ENCODE peak calls at places on chromosomes 5 and 9, in five cellular contexts. P is uterus; B is effector memory CD4-positive, alpha-beta T cell; S is breast epithelium; T is prostate gland. F is an unnamed sample. For H3K27me3, the result is how much of the 10 kb centered on the place peaks cover.

GRCh38 chr5:9543266-9543925 is 2.5 kb downstream of the SEMA5A start:
- DNase-seq in P (no peak), B (no peak), S (no peak), T (no peak), F (no peak)

GRCh38 chr9:14654932-14655331 is 38.3 kb downstream of the ZDHHC21 start:
- DNase-seq in P (no peak), B (no peak), S (no peak), T (no peak), F (no peak)

GRCh38 chr5:53422539-53422938 is 57.9 kb upstream of the FST start:
- DNase-seq in P (no peak), B (no peak), S (no peak), T (no peak), F (no peak)

GRCh38 chr5:150599281-150599680 is 41.2 kb upstream of the SYNPO start:
- DNase-seq in P (no peak), B (no peak), S (no peak), T (no peak), F (peak)

GRCh38 chr9:35651964-35652828 is 1.5 kb upstream of the SIT1 start:
- DNase-seq in P (no peak), B (no peak), S (no peak), T (no peak), F (no peak)

GRCh38 chr9:126507318-126508109 is 106.2 kb upstream of the LMX1B start:
- DNase-seq in P (no peak), B (no peak), S (no peak), T (no peak), F (peak)

GRCh38 chr5:43804041-43804440 is 201.1 kb downstream of the NNT start:
- DNase-seq in P (no peak), B (no peak), S (no peak), T (no peak), F (no peak)

GRCh38 chr9:5621327-5621726 is 7.6 kb upstream of the RIC1 start:
- DNase-seq in P (no peak), B (no peak), S (no peak), T (no peak), F (no peak)

GRCh38 chr5:137146402-137146889 is 352.7 kb downstream of the SPOCK1 start:
- DNase-seq in P (peak), B (no peak), S (no peak), T (no peak), F (peak)

GRCh38 chr9:129230302-129230701 is 52.2 kb upstream of the IER5L start:
- DNase-seq in P (no peak), B (no peak), S (no peak), T (no peak), F (no peak)

GRCh38 chr5:169629847-169630548 is 7.1 kb upstream of the DOCK2 start:
- DNase-seq in P (no peak), B (no peak), S (no peak), T (no peak), F (no peak)

GRCh38 chr9:8156336-8156735 is 356.8 kb upstream of the DMAC1 start:
- DNase-seq in P (no peak), B (no peak), S (no peak), T (no peak), F (no peak)

GRCh38 chr9:114662081-114662989 is 4.7 kb upstream of the TEX53 start:
- DNase-seq in P (no peak), B (peak), S (no peak), T (no peak), F (peak)

GRCh38 chr5:76670508-76670907 is 45.4 kb upstream of the F2R start:
- DNase-seq in P (no peak), B (no peak), S (no peak), T (no peak), F (no peak)

GRCh38 chr5:9059920-9060691 is 485.8 kb downstream of the SEMA5A start:
- DNase-seq in P (no peak), B (no peak), S (no peak), T (peak), F (no peak)

GRCh38 chr9:119004618-119004990 is 364.6 kb downstream of the BRINP1 start:
- DNase-seq in P (peak), B (no peak), S (peak), T (peak), F (peak)

GRCh38 chr9:35488566-35489312 is 1.2 kb upstream of the RUSC2 start:
- DNase-seq in P (no peak), B (no peak), S (no peak), T (no peak), F (peak)

GRCh38 chr5:114185274-114185673 is 176.6 kb upstream of the KCNN2 start:
- DNase-seq in P (no peak), B (no peak), S (no peak), T (no peak), F (peak)

GRCh38 chr5:101897914-101898313 is 398.2 kb downstream of the SLCO4C1 start:
- DNase-seq in P (no peak), B (no peak), S (no peak), T (no peak), F (no peak)

GRCh38 chr5:143472576-143472975 is 69.1 kb upstream of the NR3C1 start:
- DNase-seq in P (no peak), B (no peak), S (no peak), T (no peak), F (no peak)

GRCh38 chr5:73448451-73449136 is at the start of gene FOXD1:
- DNase-seq in P (peak), B (no peak), S (no peak), T (peak), F (peak)

GRCh38 chr9:95005276-95006141 is 279.0 kb downstream of the AOPEP start:
- DNase-seq in P (no peak), B (no peak), S (no peak), T (no peak), F (no peak)

GRCh38 chr9:132348676-132349075 is 6.1 kb downstream of the SETX start:
- DNase-seq in P (no peak), B (no peak), S (no peak), T (no peak), F (no peak)

DNA sequence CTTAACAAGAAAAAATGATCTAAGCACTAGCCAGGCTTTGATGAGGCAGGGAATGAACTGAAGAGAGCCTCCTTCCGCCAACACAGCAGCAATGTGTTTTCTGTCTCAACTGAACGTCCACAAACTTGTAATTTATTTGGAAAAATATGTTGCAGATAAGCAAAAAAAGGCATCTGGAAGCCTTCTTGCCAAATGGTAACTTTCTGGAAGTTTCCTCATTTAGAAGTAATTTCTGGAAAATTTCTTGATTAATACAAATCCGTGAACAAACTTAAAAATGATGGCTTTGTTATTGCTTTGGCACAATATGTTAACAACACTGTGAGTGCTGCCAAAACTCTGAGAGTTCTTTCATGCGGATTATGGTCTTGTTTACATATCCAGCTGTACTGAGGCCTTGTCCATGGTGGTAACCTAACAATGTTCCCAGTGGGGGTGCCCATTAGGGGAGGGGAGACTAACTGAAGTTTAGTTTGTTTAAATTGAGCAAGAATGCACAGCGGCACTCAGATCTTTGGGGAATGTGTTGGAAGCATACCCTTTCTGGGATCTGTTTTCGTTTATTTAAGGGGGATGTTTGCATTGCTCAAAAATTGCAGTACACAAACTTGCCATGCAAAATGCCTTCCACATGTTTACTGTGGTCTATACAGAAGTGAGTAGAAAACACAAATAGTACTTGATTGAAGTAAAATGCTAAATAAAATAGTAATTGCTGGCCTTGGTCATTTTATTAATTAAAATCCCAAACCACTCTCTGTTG is 334.7 kb downstream of the NR2F1-AS1 start:
- DNase-seq in P (peak), B (no peak), S (no peak), T (no peak), F (no peak)
- H3K27me3 ChIP-seq in P (under half), B (under half), S (under half), T (under half), F (under half)

DNA sequence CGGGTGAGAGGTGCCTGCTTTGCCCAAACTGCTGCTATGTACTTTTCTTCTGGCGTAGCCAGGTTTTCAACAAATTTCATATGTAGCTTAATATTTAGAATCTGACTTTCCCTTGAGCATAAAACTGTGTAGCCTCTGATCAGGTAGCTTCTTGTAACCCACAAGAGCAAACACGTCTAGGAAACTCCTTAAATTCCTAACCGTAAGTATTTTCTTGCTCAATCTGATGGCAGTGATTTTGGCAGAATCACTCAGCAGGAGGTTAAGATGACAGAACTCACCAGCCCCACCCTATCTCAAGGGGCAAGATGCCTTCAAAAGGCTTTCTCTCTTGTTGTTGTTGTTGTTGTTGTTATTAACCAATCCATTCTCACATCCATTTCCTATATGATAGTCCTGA is 20.8 kb downstream of the CKMT2 start:
- DNase-seq in P (no peak), B (no peak), S (no peak), T (no peak), F (no peak)
- H3K27me3 ChIP-seq in P (under half), B (under half), S (under half), T (under half), F (under half)

GRCh38 chr9:130661461-130662098 is 2.8 kb upstream of the PRDM12 start:
- DNase-seq in P (no peak), B (no peak), S (no peak), T (no peak), F (no peak)

GRCh38 chr9:130660326-130660682 is 4.1 kb upstream of the PRDM12 start:
- DNase-seq in P (no peak), B (no peak), S (no peak), T (no peak), F (no peak)

GRCh38 chr9:130660683-130661460 is 3.5 kb upstream of the PRDM12 start:
- DNase-seq in P (no peak), B (no peak), S (no peak), T (no peak), F (no peak)

GRCh38 chr9:130659699-130660248 is 4.6 kb upstream of the PRDM12 start:
- DNase-seq in P (no peak), B (no peak), S (no peak), T (no peak), F (no peak)

DNA sequence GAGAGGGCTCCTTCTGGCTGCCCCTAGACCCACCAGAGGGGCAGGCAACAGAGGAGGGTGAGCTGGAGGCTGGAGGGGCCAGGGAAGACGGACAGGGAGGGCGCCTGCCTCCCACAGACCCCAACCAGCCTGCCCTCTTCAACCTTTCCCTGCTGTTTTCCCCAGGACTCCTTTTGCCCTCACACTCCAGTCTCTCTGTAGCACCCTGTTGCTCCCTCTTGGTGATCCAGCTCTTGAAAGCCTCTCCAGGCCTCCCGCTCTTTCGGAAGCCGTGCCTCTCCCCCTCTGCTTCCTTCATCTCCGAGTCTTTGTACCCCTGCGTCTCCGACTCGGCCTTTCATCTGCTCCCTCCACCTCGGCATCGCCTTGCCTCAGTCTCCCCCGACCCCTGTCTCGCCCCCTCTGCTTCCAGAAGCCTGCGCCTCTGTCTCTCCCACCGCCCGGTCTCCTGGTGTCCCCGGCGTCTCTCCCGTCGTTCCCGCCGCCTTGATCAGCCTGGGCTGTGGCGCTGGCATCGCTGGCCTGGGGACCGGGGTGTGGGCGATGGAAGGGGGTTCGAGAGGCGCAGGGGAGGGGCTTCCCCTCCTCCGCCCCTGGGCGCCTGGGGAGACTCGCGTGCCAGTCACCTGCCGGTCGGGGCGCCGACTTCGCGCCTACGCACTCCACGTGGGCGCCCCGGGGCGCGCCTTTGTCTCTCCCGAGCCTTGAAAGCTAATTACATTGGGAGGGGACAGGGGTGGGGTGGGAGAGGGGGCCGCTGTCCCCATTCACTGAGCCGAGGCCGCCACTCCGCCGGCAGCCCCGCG is 5.3 kb upstream of the PRDM12 start:
- DNase-seq in P (no peak), B (no peak), S (no peak), T (no peak), F (no peak)
- H3K27me3 ChIP-seq in P (under half), B (half or more), S (half or more), T (under half), F (under half)

GRCh38 chr5:172544371-172545120 is 90.2 kb upstream of the SH3PXD2B start:
- DNase-seq in P (peak), B (no peak), S (no peak), T (no peak), F (no peak)

GRCh38 chr5:172548311-172548731 is 92.7 kb upstream of the NEURL1B start:
- DNase-seq in P (no peak), B (no peak), S (no peak), T (peak), F (no peak)

GRCh38 chr5:172543484-172544298 is 89.4 kb upstream of the SH3PXD2B start:
- DNase-seq in P (peak), B (no peak), S (no peak), T (no peak), F (no peak)

GRCh38 chr5:172545291-172545761 is 91.0 kb upstream of the SH3PXD2B start:
- DNase-seq in P (peak), B (no peak), S (no peak), T (no peak), F (no peak)

DNA sequence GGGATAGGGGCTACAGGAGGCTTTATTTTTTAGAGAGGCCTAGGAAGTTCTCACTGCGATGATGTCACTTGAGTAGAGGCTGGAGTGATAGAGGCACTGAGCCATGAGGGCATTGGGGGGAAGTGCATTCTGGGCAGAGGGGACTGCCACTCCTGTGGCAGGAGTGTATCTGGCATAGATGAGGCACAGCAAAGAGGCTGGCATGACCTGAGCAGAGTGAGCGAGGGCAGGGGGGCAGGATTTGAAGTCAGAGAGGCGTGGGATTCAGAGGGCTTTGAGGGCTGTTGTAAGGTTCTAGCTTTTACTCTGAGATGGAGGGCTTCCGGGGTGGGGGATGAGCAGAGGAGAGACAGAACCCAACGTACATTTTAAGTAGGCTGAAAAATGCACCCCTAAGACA is 91.9 kb upstream of the SH3PXD2B start:
- DNase-seq in P (peak), B (no peak), S (no peak), T (no peak), F (no peak)
- H3K27me3 ChIP-seq in P (under half), B (under half), S (under half), T (under half), F (under half)

DNA sequence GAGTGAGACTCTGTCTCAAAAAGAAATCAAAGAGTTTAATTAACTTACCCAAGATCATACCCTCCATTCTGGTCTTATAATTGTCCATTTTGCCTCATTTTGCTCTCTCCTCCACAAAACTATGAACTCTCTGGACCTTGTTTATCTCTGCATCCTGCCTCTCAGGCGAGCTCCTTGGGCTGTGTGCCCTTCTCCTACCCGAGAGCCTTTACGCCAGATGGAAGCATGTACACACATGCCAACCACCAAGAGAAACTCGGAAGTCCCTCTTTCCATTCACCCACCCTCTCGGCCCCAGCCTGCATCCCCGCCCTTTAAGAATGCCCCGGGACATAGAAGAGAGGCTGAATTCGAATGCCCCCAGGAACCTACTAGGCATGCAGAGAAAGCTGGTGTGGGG is 25.9 kb downstream of the CPLX2 start:
- DNase-seq in P (no peak), B (no peak), S (no peak), T (no peak), F (no peak)
- H3K27me3 ChIP-seq in P (under half), B (under half), S (under half), T (under half), F (under half)

GRCh38 chr9:86682240-86682639 is 265.1 kb downstream of the GAS1 start:
- DNase-seq in P (no peak), B (no peak), S (no peak), T (no peak), F (no peak)
- H3K27me3 ChIP-seq in P (under half), B (under half), S (under half), T (under half), F (under half)

GRCh38 chr5:66603881-66604280 is 7.7 kb downstream of the MAST4 start:
- DNase-seq in P (no peak), B (no peak), S (no peak), T (no peak), F (no peak)
- H3K27me3 ChIP-seq in P (under half), B (under half), S (under half), T (under half), F (under half)